ENCODE peak calls at places on chromosomes 16 and 17, in six cellular contexts. J is AG04450, A is BJ, K is dorsolateral prefrontal cortex, R is left ventricle myocardium inferior, U is astrocyte of the spinal cord. X is an unnamed sample.

GRCh38 chr16:49625311-49626035 is 230.4 kb downstream of the ZNF423 start:
- DNase-seq in K (no peak), J (no peak), R (no peak), U (no peak), A (no peak), X (no peak)

GRCh38 chr17:64028874-64029464 is 8.5 kb upstream of the ICAM2 start:
- DNase-seq in J (peak; percentile 39), A (no peak), K (peak; percentile 53), U (peak; percentile 66), R (peak; percentile 42), X (peak; percentile 71)

GRCh38 chr17:9290226-9290613 is 268.9 kb downstream of the NTN1 start:
- DNase-seq in A (no peak), R (no peak), J (no peak), U (no peak), K (no peak), X (no peak)

GRCh38 chr16:51151435-51151950 is 423 bp upstream of the SALL1 start:
- DNase-seq in A (no peak), R (no peak), K (peak; percentile 74), J (no peak), U (peak; percentile 93), X (no peak)

GRCh38 chr16:52469775-52470174 is 77.2 kb downstream of the TOX3 start:
- DNase-seq in R (no peak), U (peak; percentile 25), J (no peak), K (no peak), A (no peak), X (no peak)

GRCh38 chr16:11129378-11129781 is 126.6 kb downstream of the SOCS1 start:
- DNase-seq in K (no peak), A (peak; percentile 31), U (peak; percentile 43), J (no peak), R (no peak), X (no peak)

GRCh38 chr16:49084628-49085390 is 196.8 kb downstream of the CBLN1 start:
- DNase-seq in K (no peak), U (no peak), J (no peak), A (no peak), R (no peak), X (no peak)

GRCh38 chr16:81523387-81524115 is 78.9 kb downstream of the CMIP start:
- DNase-seq in A (no peak), U (peak; percentile 78), K (peak; percentile 68), R (no peak), J (peak; percentile 41), X (no peak)

GRCh38 chr17:9269350-9270035 is 248.2 kb downstream of the NTN1 start:
- DNase-seq in U (no peak), R (no peak), J (no peak), A (no peak), K (peak; percentile 35), X (no peak)

GRCh38 chr16:57859331-57859730 is 57.0 kb upstream of the KIFC3 start:
- DNase-seq in K (no peak), R (no peak), A (no peak), U (peak; percentile 64), J (no peak), X (no peak)

GRCh38 chr17:28896491-28896883 is 1.0 kb downstream of the FLOT2 start:
- DNase-seq in K (no peak), A (no peak), U (no peak), R (no peak), J (no peak), X (no peak)

GRCh38 chr16:84226026-84226425 is 13.8 kb downstream of the KCNG4 start:
- DNase-seq in K (no peak), A (no peak), J (no peak), R (no peak), U (peak; percentile 9), X (no peak)

GRCh38 chr16:10992797-10993196 is 48.4 kb downstream of the CLEC16A start:
- DNase-seq in R (no peak), A (no peak), K (no peak), U (peak; percentile 84), J (peak; percentile 75), X (peak; percentile 8)

GRCh38 chr16:67942200-67942509 is 1.8 kb downstream of the LCAT start:
- DNase-seq in J (no peak), A (no peak), K (no peak), U (peak; percentile 27), R (no peak), X (no peak)

GRCh38 chr17:8739104-8739503 is 5.5 kb downstream of the CCDC42 start:
- DNase-seq in A (no peak), U (no peak), R (no peak), K (no peak), J (no peak), X (no peak)

GRCh38 chr16:90023078-90023447 is 3.8 kb upstream of the DBNDD1 start:
- DNase-seq in U (no peak), A (no peak), R (no peak), K (no peak), J (no peak), X (no peak)

GRCh38 chr16:28205117-28205899 is 6.5 kb downstream of the XPO6 start:
- DNase-seq in A (no peak), R (no peak), J (no peak), K (no peak), U (no peak), X (no peak)

GRCh38 chr17:40577611-40578065 is 12.4 kb upstream of the CCR7 start:
- DNase-seq in R (no peak), A (no peak), U (no peak), K (no peak), J (no peak), X (no peak)

GRCh38 chr16:2458887-2459646 is 842 bp upstream of the TEDC2 start:
- DNase-seq in K (no peak), J (no peak), U (no peak), R (no peak), A (no peak), X (no peak)

GRCh38 chr17:32871736-32872135 is 5.2 kb downstream of the MYO1D start:
- DNase-seq in A (no peak), K (no peak), U (no peak), J (no peak), R (no peak), X (no peak)

GRCh38 chr16:58837950-58838349 is 103.8 kb upstream of the GOT2 start:
- DNase-seq in R (no peak), K (no peak), J (no peak), A (no peak), U (no peak), X (no peak)

GRCh38 chr16:31695667-31696066 is 168.0 kb downstream of the AHSP start:
- DNase-seq in U (no peak), J (no peak), A (no peak), R (no peak), K (no peak), X (peak; percentile 40)

GRCh38 chr16:31697744-31698125 is 170.0 kb downstream of the AHSP start:
- DNase-seq in R (no peak), U (no peak), A (no peak), K (no peak), J (no peak), X (no peak)

GRCh38 chr16:31698901-31699300 is 171.2 kb downstream of the AHSP start:
- DNase-seq in R (no peak), K (no peak), J (no peak), U (no peak), A (no peak), X (no peak)

GRCh38 chr16:31699601-31700000 is 171.9 kb downstream of the AHSP start:
- DNase-seq in R (no peak), U (no peak), A (no peak), J (no peak), K (no peak), X (no peak)

DNA sequence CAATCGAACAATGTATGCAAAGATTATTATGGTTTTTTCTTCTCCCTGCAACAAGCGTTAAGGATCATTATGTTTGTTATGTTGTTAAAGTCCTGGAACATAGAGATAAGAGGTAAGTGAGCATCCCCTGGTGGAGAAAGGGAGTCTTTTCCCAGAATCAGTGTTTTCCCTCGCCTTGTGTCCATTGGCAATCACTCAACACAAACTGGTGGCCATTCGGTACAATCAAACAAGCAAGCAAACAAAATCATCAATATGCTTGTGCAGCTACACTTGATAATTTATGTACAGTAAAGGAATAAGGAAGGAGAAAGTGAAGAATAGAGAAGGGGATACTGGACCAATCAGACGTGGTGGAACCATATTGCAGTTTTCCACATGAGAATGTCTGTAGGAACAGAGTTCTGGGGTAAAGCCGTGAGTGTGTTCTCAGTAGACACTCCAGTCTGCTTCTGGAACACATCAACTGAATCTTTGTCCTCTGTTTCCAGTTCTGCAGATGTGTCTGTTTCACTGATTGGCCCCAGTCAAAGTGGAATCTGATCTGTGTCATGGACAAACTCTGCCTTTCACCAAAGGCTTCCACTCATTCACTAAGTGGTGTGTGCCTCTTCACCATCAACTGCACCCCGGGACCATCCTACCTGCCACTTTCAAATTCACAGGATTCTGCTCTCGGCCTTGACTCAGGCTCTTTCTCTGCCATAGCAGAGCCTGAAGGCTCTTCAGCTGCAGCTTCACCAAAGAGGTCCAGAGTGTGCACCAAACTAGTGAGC is 169.5 kb downstream of the AHSP start:
- DNase-seq in K (no peak), J (no peak), R (no peak), U (peak; percentile 35), A (no peak), X (no peak)
- TF ChIP-seq CTCF in K (peak; percentile 19), J (peak; percentile 73), R (peak; percentile 47), U (peak; percentile 65), A (peak; percentile 76), X (peak; percentile 51)

DNA sequence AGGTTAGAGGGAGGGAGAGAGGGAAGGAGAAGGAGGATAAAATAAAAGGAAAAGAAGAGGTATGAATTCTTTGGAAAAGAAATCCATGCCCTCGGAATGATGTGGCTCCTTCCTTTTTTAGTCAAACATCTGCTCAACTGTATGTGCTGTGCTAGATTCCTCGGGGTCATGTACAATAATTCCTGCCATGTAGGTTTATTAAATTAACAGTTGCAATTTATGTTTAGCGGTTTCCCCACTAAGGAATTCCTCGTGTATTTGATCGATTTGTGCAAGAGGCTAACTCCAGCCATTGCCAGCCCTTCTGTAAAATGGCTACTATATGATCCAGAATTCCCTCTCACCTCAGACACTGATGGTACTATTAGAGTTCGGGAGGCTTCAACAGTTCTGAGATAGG is 83.0 kb upstream of the TBX2 start:
- DNase-seq in K (no peak), J (no peak), R (no peak), A (no peak), U (no peak), X (no peak)
- TF ChIP-seq CTCF in K (no peak), J (no peak), R (no peak), A (no peak), U (no peak), X (no peak)

GRCh38 chr17:72967963-72968585 is 124.4 kb downstream of the SLC39A11 start:
- DNase-seq in J (no peak), A (no peak), K (no peak), R (no peak), U (no peak), X (no peak)
- TF ChIP-seq CTCF in J (no peak), A (no peak), K (no peak), R (no peak), U (no peak), X (no peak)

GRCh38 chr17:72594248-72594647 is 473.4 kb downstream of the SOX9 start:
- DNase-seq in U (no peak), A (no peak), R (no peak), J (no peak), K (no peak), X (no peak)
- TF ChIP-seq CTCF in U (peak; percentile 7), A (no peak), R (no peak), J (no peak), K (no peak), X (no peak)

X was measured in CD4-positive, alpha-beta T cell.